ENCODE peak calls at places on chromosomes 1 and 21, in seven cellular contexts. E is uterus, Y is HCT116, M is NB4, H is right lobe of liver, T is suprapubic skin, B is vagina. F is an unnamed sample.

GRCh38 chr1:32399853-32400252 is 5.6 kb upstream of the BSDC1 start:
- DNase-seq in M (no peak), B (no peak), H (no peak), E (no peak), T (peak; percentile 6), Y (no peak), F (no peak)

GRCh38 chr21:42390193-42390592 is 5.7 kb downstream of the TMPRSS3 start:
- DNase-seq in M (no peak), B (no peak), E (no peak), Y (no peak), T (no peak), H (no peak), F (no peak)

GRCh38 chr1:67040405-67040804 is 13.5 kb downstream of the SLC35D1 start:
- DNase-seq in B (no peak), Y (no peak), E (no peak), M (no peak), T (no peak), H (no peak), F (no peak)

GRCh38 chr1:155195201-155196102 is 12.2 kb downstream of the THBS3 start:
- DNase-seq in T (no peak), B (no peak), H (no peak), M (no peak), Y (no peak), E (no peak), F (no peak)

GRCh38 chr21:44057055-44057454 is 44.9 kb downstream of the TRAPPC10 start:
- DNase-seq in B (no peak), H (no peak), E (no peak), M (no peak), T (peak; percentile 26), Y (no peak), F (no peak)

GRCh38 chr21:45590246-45590725 is 48.0 kb upstream of the SLC19A1 start:
- DNase-seq in T (peak; percentile 79), M (peak; percentile 62), B (no peak), Y (no peak), H (peak; percentile 83), E (peak; percentile 47), F (no peak)

GRCh38 chr1:211259596-211260126 is 495 bp downstream of the RCOR3 start:
- DNase-seq in M (peak; percentile 82), H (peak; percentile 63), B (no peak), Y (no peak), E (peak; percentile 62), T (peak; percentile 80), F (peak; percentile 38)

GRCh38 chr21:25956993-25957714 is 213.4 kb downstream of the APP start:
- DNase-seq in B (no peak), T (no peak), E (no peak), M (no peak), Y (no peak), H (no peak), F (no peak)

GRCh38 chr1:42176902-42177519 is 12.5 kb upstream of the GUCA2A start:
- DNase-seq in M (peak; percentile 52), H (no peak), Y (no peak), E (no peak), T (no peak), B (no peak), F (no peak)

GRCh38 chr1:227437495-227438008 is 119.3 kb upstream of the CDC42BPA start:
- DNase-seq in B (no peak), M (peak; percentile 65), T (no peak), Y (peak; percentile 55), H (no peak), E (no peak), F (no peak)

GRCh38 chr21:34885125-34885524 is 164.0 kb downstream of the RUNX1 start:
- DNase-seq in E (no peak), M (peak; percentile 59), H (no peak), B (peak; percentile 65), T (no peak), Y (no peak), F (no peak)

GRCh38 chr21:34887729-34888568 is 161.2 kb downstream of the RUNX1 start:
- DNase-seq in H (peak; percentile 87), E (peak; percentile 62), B (peak; percentile 94), Y (no peak), T (peak; percentile 90), M (peak; percentile 91), F (peak; percentile 68)

GRCh38 chr21:34888569-34889286 is 160.4 kb downstream of the RUNX1 start:
- DNase-seq in H (peak; percentile 96), E (peak; percentile 85), Y (peak; percentile 86), T (peak; percentile 97), M (peak; percentile 95), B (peak; percentile 96), F (peak; percentile 93)

GRCh38 chr21:34885636-34886553 is 163.2 kb downstream of the RUNX1 start:
- DNase-seq in H (peak; percentile 33), Y (no peak), B (peak; percentile 78), T (no peak), M (no peak), E (no peak), F (no peak)

DNA sequence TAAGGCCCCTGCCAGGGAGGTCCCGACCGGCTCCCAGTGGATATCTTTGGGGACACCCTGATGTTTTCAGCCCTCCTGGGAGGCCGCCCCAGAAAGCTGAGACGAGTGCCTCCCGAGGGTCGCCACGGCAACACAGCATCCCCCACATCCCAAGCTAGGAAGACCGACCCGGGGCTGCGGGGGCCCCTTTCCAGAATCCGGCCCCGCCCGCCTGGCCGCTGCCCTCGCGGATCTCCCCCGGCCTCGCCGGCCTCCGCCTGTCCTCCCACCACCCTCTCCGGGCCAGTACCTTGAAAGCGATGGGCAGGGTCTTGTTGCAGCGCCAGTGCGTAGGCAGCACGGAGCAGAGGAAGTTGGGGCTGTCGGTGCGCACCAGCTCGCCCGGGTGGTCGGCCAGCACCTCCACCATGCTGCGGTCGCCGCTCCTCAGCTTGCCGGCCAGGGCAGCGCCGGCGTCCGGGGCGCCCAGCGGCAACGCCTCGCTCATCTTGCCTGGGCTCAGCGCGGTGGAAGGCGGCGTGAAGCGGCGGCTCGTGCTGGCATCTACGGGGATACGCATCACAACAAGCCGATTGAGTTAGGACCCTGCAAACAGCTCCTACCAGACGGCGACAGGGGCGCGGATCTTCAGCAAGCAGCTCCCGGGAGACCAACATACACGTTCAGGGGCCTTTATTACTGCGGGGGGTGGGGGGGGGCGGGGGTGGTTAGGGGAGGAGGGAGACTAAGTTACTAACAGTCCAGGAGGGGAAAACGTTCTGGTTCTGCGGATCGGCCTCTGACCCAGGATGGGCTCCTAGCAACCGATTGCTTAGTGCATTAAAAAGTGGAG is 162.3 kb downstream of the RUNX1 start:
- DNase-seq in Y (no peak), M (peak; percentile 66), B (peak; percentile 89), E (no peak), T (no peak), H (peak; percentile 37), F (no peak)
- TF ChIP-seq POLR2A in Y (no peak), M (no peak), B (no peak), E (no peak), T (no peak), H (peak; percentile 8), F (no peak)

GRCh38 chr1:180081474-180081873 is 73.2 kb upstream of the QSOX1 start:
- DNase-seq in T (no peak), B (no peak), H (no peak), Y (no peak), E (no peak), M (no peak), F (no peak)
- TF ChIP-seq POLR2A in T (no peak), B (no peak), H (no peak), Y (no peak), E (no peak), M (no peak), F (no peak)

DNA sequence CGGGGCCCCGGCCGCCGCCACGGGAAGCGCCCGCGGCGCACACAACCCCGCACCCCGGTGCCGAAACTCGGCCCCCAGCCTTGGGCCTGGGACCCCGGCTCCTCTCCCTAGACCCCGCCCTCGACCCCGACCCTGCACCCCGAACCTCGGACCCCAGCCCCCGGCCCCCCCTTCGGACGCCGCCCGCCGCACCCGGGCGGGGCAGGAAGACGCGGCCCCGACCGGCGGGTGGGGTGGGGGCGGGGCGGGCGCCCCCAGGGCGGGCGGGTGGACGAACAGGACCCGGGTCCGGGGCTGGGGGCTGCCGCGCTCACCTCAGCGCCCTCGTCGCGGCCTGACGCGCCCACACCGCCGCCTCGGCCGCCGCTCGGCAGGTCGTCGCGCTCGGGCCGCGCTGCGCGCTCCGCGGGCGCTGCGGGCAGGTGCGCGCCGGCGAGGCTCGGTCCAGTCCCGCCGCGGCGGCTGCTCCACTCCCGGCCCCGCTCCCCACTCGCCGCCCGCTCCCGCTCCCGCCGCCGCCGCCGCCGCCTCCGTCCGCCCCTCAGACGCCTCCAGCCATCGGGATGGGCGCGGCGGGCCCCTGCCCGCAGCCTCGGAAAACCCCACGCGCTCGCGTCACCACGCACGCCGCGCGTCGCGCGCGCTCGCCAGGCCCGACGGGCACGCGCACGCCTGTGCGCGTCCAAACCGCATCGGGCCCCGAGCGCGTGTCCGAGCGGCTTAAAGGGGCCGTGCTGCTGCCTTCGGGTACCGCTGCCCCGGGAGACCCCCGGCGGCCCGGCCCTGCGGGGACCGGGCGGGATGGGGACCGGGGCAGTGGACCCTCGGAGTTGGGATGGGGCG is at the start of gene GNB1:
- DNase-seq in H (peak; percentile 90), E (peak; percentile 92), M (peak; percentile 90), Y (peak; percentile 72), T (no peak), B (no peak), F (peak; percentile 72)
- TF ChIP-seq POLR2A in H (peak; percentile 69), E (peak; percentile 94), M (peak; percentile 55), Y (no peak), T (peak; percentile 93), B (no peak), F (no peak)

GRCh38 chr1:15038232-15039016 is 115.1 kb upstream of the TMEM51 start:
- DNase-seq in E (no peak), H (no peak), Y (peak; percentile 77), T (no peak), M (peak; percentile 49), B (no peak), F (no peak)
- TF ChIP-seq POLR2A in E (no peak), H (no peak), Y (no peak), T (no peak), M (no peak), B (no peak), F (no peak)

GRCh38 chr1:212684076-212684475 is 15.6 kb downstream of the BATF3 start:
- DNase-seq in H (no peak), T (peak; percentile 23), E (no peak), M (no peak), Y (no peak), B (no peak), F (no peak)

GRCh38 chr1:212685429-212685828 is 14.2 kb downstream of the BATF3 start:
- DNase-seq in M (no peak), Y (no peak), B (no peak), H (no peak), T (no peak), E (no peak), F (no peak)

GRCh38 chr1:212680691-212681090 is 18.9 kb downstream of the BATF3 start:
- DNase-seq in T (no peak), Y (no peak), H (no peak), M (no peak), E (no peak), B (no peak), F (no peak)

GRCh38 chr1:212684511-212685090 is 15.0 kb downstream of the BATF3 start:
- DNase-seq in B (no peak), E (no peak), H (no peak), T (peak; percentile 40), M (no peak), Y (no peak), F (no peak)

GRCh38 chr1:212683357-212683722 is 16.3 kb downstream of the BATF3 start:
- DNase-seq in E (no peak), T (no peak), M (peak; percentile 91), B (peak; percentile 79), Y (no peak), H (peak; percentile 43), F (no peak)
- TF ChIP-seq POLR2A in E (no peak), T (no peak), M (no peak), B (no peak), Y (no peak), H (no peak), F (no peak)